ENCODE peak calls at places on chromosomes 2 and 18, in ten cellular contexts. B is GM23338, M is HCT116, D is stomach, H is GM12878, V is H1, G is endothelial cell of umbilical vein, T is HepG2, K is sigmoid colon, X is K562. Z is an unnamed sample.
A peak's percentile ranks its signal among the peaks of the same experiment; 100 is the strongest.

GRCh38 chr2:127121776-127122176 is 14.8 kb upstream of the BIN1 start:
- DNase-seq in B (no peak), M (no peak), D (no peak), H (no peak), V (no peak), G (no peak), T (no peak), K (peak; percentile 77), X (peak; percentile 4), Z (no peak)

GRCh38 chr2:119290859-119291587 is 67.4 kb downstream of the STEAP3 start:
- DNase-seq in B (peak; percentile 95), M (peak; percentile 69), D (peak; percentile 87), H (no peak), V (peak; percentile 89), G (peak; percentile 56), T (peak; percentile 75), K (peak; percentile 75), X (peak; percentile 70), Z (peak; percentile 75)

GRCh38 chr2:36967236-36967876 is 1.0 kb upstream of the STRN start:
- DNase-seq in B (no peak), M (no peak), D (peak; percentile 47), H (no peak), V (no peak), G (no peak), T (peak; percentile 58), K (no peak), X (peak; percentile 24), Z (no peak)

GRCh38 chr2:124264496-124265160 is 239.5 kb downstream of the CNTNAP5 start:
- DNase-seq in B (no peak), M (no peak), D (no peak), H (no peak), V (no peak), G (no peak), T (no peak), K (no peak), X (no peak), Z (no peak)

GRCh38 chr18:49550621-49551020 is 11.2 kb upstream of the LIPG start:
- DNase-seq in B (no peak), M (no peak), D (no peak), H (no peak), V (no peak), G (no peak), T (no peak), K (no peak), X (no peak), Z (no peak)

GRCh38 chr2:232523682-232524597 is 2.0 kb upstream of the CHRND start:
- DNase-seq in B (peak; percentile 95), M (no peak), D (peak; percentile 32), H (no peak), V (peak; percentile 90), G (peak; percentile 16), T (peak; percentile 65), K (no peak), X (peak; percentile 64), Z (no peak)

GRCh38 chr2:74516070-74516633 is 1.9 kb downstream of the TLX2 start:
- DNase-seq in B (peak; percentile 95), M (no peak), D (peak; percentile 62), H (no peak), V (peak; percentile 95), G (peak; percentile 61), T (no peak), K (peak; percentile 75), X (peak; percentile 49), Z (no peak)

GRCh38 chr2:109105113-109105512 is 23.9 kb upstream of the SH3RF3 start:
- DNase-seq in B (no peak), M (no peak), D (no peak), H (no peak), V (no peak), G (no peak), T (no peak), K (no peak), X (no peak), Z (no peak)

GRCh38 chr2:29022455-29023128 is 41.5 kb downstream of the TOGARAM2 start:
- DNase-seq in B (no peak), M (no peak), D (no peak), H (no peak), V (no peak), G (no peak), T (no peak), K (no peak), X (no peak), Z (no peak)

GRCh38 chr2:74037379-74037860 is 52.7 kb downstream of the TET3 start:
- DNase-seq in B (no peak), M (no peak), D (no peak), H (peak; percentile 54), V (no peak), G (no peak), T (no peak), K (no peak), X (peak; percentile 68), Z (no peak)

GRCh38 chr2:202624133-202624532 is 10.6 kb upstream of the FAM117B start:
- DNase-seq in B (no peak), M (no peak), D (no peak), H (no peak), V (no peak), G (no peak), T (no peak), K (no peak), X (no peak), Z (no peak)

GRCh38 chr2:141767051-141767450 is 363.8 kb downstream of the LRP1B start:
- DNase-seq in B (no peak), M (no peak), D (no peak), H (no peak), V (no peak), G (no peak), T (no peak), K (no peak), X (no peak), Z (no peak)

DNA sequence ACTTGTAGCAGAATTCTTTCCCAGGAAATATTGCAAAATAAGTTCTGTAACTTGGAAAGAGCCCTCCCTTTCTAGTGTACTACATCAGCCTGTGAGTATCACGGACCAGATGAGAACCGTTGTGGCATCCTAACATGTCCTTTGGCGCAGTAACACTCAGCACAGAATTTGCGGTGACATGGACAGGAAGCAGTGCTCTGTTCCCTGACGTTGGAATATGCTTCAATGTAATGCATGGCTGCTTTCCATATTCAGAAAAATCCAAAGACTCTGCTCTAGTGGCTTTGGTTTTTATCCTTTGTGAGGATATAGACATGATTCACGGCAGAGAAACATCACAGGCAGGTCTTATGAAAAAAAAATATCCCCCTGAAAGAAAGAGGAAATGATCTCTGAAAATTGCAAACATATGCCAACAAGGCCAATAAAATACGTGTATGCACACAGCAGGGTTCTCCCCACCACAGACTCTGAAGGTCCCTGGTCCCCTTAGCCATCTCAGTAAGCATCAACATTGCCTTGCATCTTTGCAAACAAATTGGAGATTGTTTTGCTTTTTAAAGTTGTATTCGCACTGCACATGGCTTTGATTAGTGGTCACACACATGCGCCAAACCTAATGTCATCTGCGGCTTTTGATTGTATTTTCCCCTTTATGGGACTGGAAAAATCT is 122.8 kb downstream of the COPS8 start:
- DNase-seq in B (no peak), M (no peak), D (no peak), H (no peak), V (no peak), G (no peak), T (no peak), K (no peak), X (no peak), Z (no peak)
- TF ChIP-seq POLR2AphosphoS5 in B (no peak), M (no peak), D (no peak), H (no peak), V (no peak), G (no peak), T (no peak), K (peak; percentile 84), X (no peak), Z (no peak)

GRCh38 chr2:64211471-64211870 is 67.3 kb upstream of the PELI1 start:
- DNase-seq in B (no peak), M (no peak), D (no peak), H (no peak), V (no peak), G (no peak), T (no peak), K (no peak), X (no peak), Z (no peak)
- H3K4me1 ChIP-seq in B (peaks cover 28% of the 10 kb centered on the region), M (no peaks in the 10 kb centered on the region), D (peaks cover 8% of the 10 kb centered on the region), H (peaks cover 58% of the 10 kb centered on the region), V (peaks cover 5% of the 10 kb centered on the region), G (no peaks in the 10 kb centered on the region), T (peaks cover 9% of the 10 kb centered on the region), K (peaks cover 14% of the 10 kb centered on the region), X (no peaks in the 10 kb centered on the region), Z (no peaks in the 10 kb centered on the region)

GRCh38 chr2:42200534-42201227 is 31.5 kb downstream of the EML4 start:
- DNase-seq in B (no peak), M (no peak), D (no peak), H (no peak), V (no peak), G (peak; percentile 30), T (no peak), K (no peak), X (no peak), Z (no peak)
- TF ChIP-seq POLR2AphosphoS5 in B (no peak), M (no peak), D (no peak), H (no peak), V (no peak), G (no peak), T (no peak), K (no peak), X (no peak), Z (no peak)

GRCh38 chr2:68252407-68253210 is at the start of gene PPP3R1:
- DNase-seq in B (peak; percentile 95), M (peak; percentile 85), D (peak; percentile 96), H (peak; percentile 85), V (peak; percentile 88), G (peak; percentile 97), T (peak; percentile 91), K (peak; percentile 98), X (peak; percentile 92), Z (peak; percentile 93)

GRCh38 chr2:68251187-68251854 is 1.0 kb downstream of the PPP3R1 start:
- DNase-seq in B (peak; percentile 93), M (peak; percentile 51), D (peak; percentile 62), H (peak; percentile 64), V (peak; percentile 65), G (peak; percentile 85), T (peak; percentile 84), K (peak; percentile 87), X (peak; percentile 73), Z (peak; percentile 77)

GRCh38 chr2:68250652-68251186 is 1.6 kb downstream of the PPP3R1 start:
- DNase-seq in B (no peak), M (no peak), D (peak; percentile 86), H (no peak), V (no peak), G (no peak), T (no peak), K (no peak), X (no peak), Z (no peak)

GRCh38 chr2:68253211-68254068 is 1.1 kb upstream of the PPP3R1 start:
- DNase-seq in B (no peak), M (no peak), D (no peak), H (no peak), V (no peak), G (peak; percentile 61), T (peak; percentile 24), K (no peak), X (peak; percentile 47), Z (no peak)

GRCh38 chr2:68251855-68252406 is 401 bp downstream of the PPP3R1 start:
- DNase-seq in B (peak; percentile 32), M (no peak), D (peak; percentile 28), H (no peak), V (peak; percentile 57), G (peak; percentile 15), T (no peak), K (peak; percentile 74), X (peak; percentile 61), Z (peak; percentile 24)
- H3K4me1 ChIP-seq in B (peaks cover 48% of the 10 kb centered on the region), M (peaks cover 7% of the 10 kb centered on the region), D (peaks cover 41% of the 10 kb centered on the region), H (peaks cover 18% of the 10 kb centered on the region), V (peaks cover 15% of the 10 kb centered on the region), G (peaks cover 42% of the 10 kb centered on the region), T (peaks cover 48% of the 10 kb centered on the region), K (peaks cover 39% of the 10 kb centered on the region), X (peaks cover 6% of the 10 kb centered on the region), Z (no peaks in the 10 kb centered on the region)